ENCODE peak calls at places on chromosomes 7 and 10, in five cellular contexts. H, X, K, Q and F are unnamed samples.

GRCh38 chr7:16651391-16652254 is 5.6 kb downstream of the BZW2 start:
- DNase-seq in Q (no peak), K (no peak), X (no peak), H (peak), F (no peak)

GRCh38 chr10:57964371-57964770 is 303.3 kb downstream of the IPMK start:
- DNase-seq in Q (peak), K (peak), H (no peak), X (peak), F (no peak)

GRCh38 chr10:123800299-123800698 is 91.3 kb downstream of the CPXM2 start:
- DNase-seq in X (no peak), K (no peak), H (no peak), Q (no peak), F (no peak)

GRCh38 chr10:59622320-59622901 is 87.2 kb downstream of the SLC16A9 start:
- DNase-seq in X (peak), Q (peak), K (peak), H (peak), F (no peak)

GRCh38 chr10:129042747-129043146 is 424.3 kb upstream of the MGMT start:
- DNase-seq in H (no peak), Q (no peak), K (no peak), X (no peak), F (no peak)

GRCh38 chr7:157873664-157874063 is 536.9 kb downstream of the DNAJB6 start:
- DNase-seq in X (peak), Q (no peak), H (no peak), K (no peak), F (no peak)

GRCh38 chr7:17027143-17027802 is 145.5 kb upstream of the AGR3 start:
- DNase-seq in H (no peak), X (no peak), K (no peak), Q (peak), F (no peak)

GRCh38 chr10:68052463-68052862 is 22.6 kb downstream of the HERC4 start:
- DNase-seq in H (no peak), X (no peak), K (no peak), Q (peak), F (no peak)

GRCh38 chr10:112137381-112137987 is 46.1 kb downstream of the GPAM start:
- DNase-seq in X (peak), Q (peak), H (peak), K (peak), F (peak)

GRCh38 chr7:38300175-38300574 is 26.7 kb upstream of the TARP start:
- DNase-seq in X (no peak), Q (no peak), H (no peak), K (no peak), F (no peak)

GRCh38 chr7:76011437-76011836 is 17.0 kb upstream of the TMEM120A start:
- DNase-seq in Q (peak), K (peak), X (no peak), H (no peak), F (no peak)

GRCh38 chr10:11869743-11870460 is 46.7 kb downstream of the PROSER2 start:
- DNase-seq in Q (no peak), K (peak), X (no peak), H (no peak), F (no peak)

GRCh38 chr7:12582362-12582761 is 11.8 kb downstream of the SCIN start:
- DNase-seq in K (no peak), Q (no peak), X (no peak), H (no peak), F (no peak)

DNA sequence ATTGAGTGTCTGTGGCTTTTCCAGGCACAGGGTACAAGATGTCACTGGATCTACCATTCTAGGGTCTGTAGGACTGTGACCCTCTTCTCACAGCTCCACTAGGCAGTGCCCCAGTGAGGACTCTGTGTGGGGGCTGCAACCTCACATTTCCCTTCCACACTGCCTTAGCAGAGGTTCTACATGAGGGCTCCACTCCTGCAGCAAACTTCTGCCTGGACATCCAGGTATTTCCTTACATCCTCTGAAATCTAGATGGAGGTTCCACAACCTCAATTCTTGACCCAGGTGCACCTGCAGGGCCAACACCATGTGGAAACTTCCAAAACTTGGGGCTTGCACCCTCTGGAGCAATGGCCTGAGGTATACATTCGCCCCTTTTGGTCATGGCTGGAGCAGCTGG is 183.7 kb downstream of the KCND2 start:
- DNase-seq in X (no peak), Q (no peak), K (no peak), H (no peak), F (no peak)
- TF ChIP-seq CTCF in X (no peak), Q (no peak), K (no peak), H (no peak), F (no peak)

GRCh38 chr10:33298893-33299292 is 35.6 kb downstream of the NRP1 start:
- DNase-seq in K (no peak), Q (no peak), X (no peak), H (no peak), F (no peak)
- TF ChIP-seq CTCF in K (no peak), Q (no peak), X (no peak), H (no peak), F (no peak)

DNA sequence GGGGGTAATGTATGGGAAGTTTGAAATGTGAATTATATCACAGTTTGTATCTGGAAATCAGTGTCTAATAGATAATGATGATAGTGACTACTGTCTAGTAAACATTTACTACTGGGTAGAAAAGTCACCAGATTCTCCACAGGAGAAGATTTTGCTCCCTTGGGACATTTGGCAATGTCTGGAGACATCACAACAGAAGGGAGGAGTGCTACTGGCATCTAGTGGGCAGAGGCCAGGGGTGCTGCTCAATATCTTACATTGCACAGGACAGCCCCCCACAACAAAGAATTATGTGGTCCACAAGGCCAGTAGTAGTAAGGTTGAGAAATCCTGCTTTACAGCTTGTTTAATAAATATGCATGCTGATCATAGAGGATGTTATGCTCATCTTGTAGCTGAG is 92.3 kb upstream of the PRPS1L1 start:
- DNase-seq in Q (peak), H (no peak), X (no peak), K (peak), F (no peak)
- TF ChIP-seq CTCF in Q (peak), H (peak), X (no peak), K (peak), F (no peak)

GRCh38 chr10:23284674-23285335 is 59.8 kb downstream of the C10orf67 start:
- DNase-seq in X (no peak), H (no peak), Q (no peak), K (no peak), F (no peak)

GRCh38 chr10:23283680-23284079 is 60.9 kb downstream of the C10orf67 start:
- DNase-seq in H (no peak), K (no peak), X (no peak), Q (no peak), F (no peak)

GRCh38 chr10:23284155-23284554 is 60.4 kb downstream of the C10orf67 start:
- DNase-seq in H (no peak), K (no peak), X (no peak), Q (no peak), F (no peak)

GRCh38 chr10:23280420-23281043 is 64.1 kb downstream of the C10orf67 start:
- DNase-seq in Q (no peak), H (no peak), K (no peak), X (no peak), F (no peak)

DNA sequence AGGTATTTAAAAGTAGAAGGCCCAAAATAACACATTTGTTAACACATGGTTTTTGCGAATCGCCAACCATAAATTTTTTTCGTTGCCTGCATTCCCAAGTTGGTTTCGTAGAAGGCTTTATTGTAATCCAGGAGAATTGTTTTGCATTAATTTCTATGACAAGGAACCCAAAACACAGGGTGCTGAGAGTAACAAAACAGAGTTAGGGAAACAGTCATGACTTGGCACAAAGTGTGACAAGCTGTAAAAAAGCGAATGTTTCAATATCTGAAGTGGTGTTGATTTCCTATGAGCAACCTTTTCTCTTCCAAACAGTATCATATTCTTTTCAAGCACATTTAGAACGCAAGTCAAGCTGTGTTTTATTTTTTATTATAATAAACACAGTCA is 63.6 kb downstream of the C10orf67 start:
- DNase-seq in H (no peak), K (no peak), X (no peak), Q (no peak), F (no peak)
- TF ChIP-seq CTCF in H (no peak), K (no peak), X (no peak), Q (no peak), F (no peak)

GRCh38 chr10:130761896-130762295 is 549.6 kb downstream of the TCERG1L start:
- DNase-seq in K (no peak), Q (no peak), X (peak), H (no peak), F (no peak)
- TF ChIP-seq CTCF in K (no peak), Q (no peak), X (no peak), H (no peak), F (no peak)

GRCh38 chr7:2921748-2922147 is 77.6 kb upstream of the GNA12 start:
- DNase-seq in Q (no peak), K (no peak), H (no peak), X (no peak), F (no peak)
- TF ChIP-seq CTCF in Q (peak), K (peak), H (no peak), X (no peak), F (peak)

DNA sequence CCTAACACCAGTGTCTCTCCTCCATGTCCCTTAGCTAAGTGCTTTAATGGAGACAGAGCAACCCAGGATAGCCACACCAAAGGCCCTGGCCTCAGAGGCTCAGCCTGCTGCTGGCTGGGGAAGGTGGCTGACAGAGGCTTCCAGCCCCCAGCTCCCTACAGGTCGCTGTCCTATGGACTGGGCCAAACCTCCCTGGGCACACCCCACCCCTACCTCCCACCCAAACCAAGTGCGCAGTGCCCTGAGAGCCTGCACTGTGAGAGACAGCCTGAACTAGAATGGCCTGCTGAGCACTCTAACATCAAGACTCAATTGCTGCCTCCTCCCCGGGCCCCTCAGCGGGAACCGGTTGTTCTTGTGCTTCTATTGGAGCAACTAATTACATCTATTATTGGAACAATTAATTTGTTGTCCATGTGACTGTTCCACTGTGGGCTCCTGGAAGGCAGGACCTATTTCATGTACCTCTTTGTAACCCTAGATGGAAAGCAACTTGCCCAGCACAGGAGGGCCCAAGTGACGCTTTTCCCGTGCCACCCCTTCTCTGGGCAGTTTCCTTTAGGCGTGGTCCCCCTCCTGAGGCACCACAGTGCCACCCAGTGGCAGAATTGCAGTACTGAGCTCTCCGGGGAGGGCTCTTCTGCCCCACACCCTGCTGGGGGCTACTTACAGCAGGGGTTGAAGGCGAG is 63.6 kb upstream of the WAPL start:
- DNase-seq in H (peak), X (peak), Q (peak), K (peak), F (peak)
- TF ChIP-seq CTCF in H (peak), X (peak), Q (peak), K (peak), F (peak)

DNA sequence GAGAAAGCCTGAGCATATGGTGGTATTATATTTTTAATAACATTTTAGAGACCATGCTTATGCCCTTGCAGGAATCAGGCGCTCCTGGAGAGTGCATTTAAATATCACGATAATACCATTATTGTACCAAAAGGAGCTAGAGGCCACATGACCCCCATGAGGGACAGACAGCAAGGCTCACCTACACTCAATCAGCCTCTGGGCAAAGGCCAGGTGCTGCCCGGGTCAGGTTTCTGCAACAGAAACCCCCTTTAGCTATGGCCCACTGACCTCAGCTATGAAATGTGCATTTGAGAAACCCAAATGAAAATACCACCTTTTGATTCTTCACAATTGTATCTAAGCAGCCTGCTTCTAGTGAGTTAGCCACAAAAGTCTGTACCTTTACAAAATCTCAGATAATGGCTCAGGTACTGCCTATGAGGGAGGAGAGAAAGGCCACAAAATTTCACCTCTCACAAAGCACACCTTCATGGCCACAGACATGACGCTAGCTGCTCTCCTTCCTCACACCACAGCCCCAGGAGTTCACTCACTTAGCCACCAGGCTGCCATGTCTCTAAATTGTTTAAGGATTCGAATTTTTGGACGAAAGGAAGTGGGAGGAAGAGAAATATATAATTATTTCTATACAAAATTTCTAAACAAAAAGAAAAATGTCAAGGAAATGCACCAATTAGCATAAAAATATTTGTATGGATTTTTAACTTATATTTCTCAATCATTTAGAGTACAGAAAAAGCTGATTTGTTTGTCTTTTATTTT is 79.9 kb downstream of the GLI3 start:
- DNase-seq in K (no peak), H (no peak), Q (no peak), X (no peak), F (no peak)
- TF ChIP-seq CTCF in K (no peak), H (no peak), Q (no peak), X (no peak), F (no peak)

DNA sequence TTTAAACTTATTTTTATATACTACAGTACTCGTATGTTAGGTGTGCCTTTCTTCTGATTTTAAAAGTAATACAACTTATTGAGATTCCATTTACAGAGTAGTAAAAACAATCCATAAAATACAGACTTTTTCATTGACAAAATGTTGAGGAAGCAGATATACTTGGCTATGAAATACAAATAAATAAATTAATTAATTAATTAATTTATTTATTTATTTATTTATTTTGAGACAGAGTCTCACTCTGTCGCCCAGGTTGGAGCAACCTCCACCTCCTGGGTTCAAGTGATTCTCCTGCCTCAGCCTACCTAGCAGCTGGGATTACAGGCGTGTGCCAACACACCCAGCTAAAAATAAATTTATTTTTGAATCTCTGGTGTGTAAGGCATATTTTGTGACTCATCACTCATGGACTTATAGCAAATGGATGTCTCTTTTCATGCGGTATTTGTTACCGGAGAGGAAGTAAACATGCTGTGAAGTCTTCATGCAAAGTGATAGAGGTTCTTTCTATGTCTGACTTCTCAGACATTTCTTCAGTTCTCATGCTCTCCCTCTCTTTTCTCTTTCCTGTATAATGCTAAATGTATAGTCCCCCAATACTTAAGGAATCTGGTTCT is 20.2 kb upstream of the SRPK2 start:
- DNase-seq in X (no peak), Q (no peak), H (no peak), K (peak), F (no peak)
- TF ChIP-seq CTCF in X (no peak), Q (no peak), H (no peak), K (no peak), F (no peak)